ENCODE peak calls at places on chromosomes 1 and 21, in four cellular contexts. N is H7, Q is heart left ventricle, D is heart right ventricle. G is an unnamed sample.

GRCh38 chr1:231748744-231749143 is 122.2 kb downstream of the DISC1 start:
- DNase-seq in N (no peak), Q (peak), D (no peak), G (no peak)

GRCh38 chr21:15241997-15242767 is 177.4 kb upstream of the NRIP1 start:
- DNase-seq in Q (no peak), D (no peak), N (peak), G (no peak)

GRCh38 chr1:114235956-114236355 is 82.3 kb upstream of the SYT6 start:
- DNase-seq in D (no peak), N (no peak), Q (peak), G (no peak)

GRCh38 chr1:24904731-24905354 is 25.2 kb downstream of the RUNX3 start:
- DNase-seq in D (no peak), Q (no peak), N (peak), G (no peak)

GRCh38 chr1:152466217-152466616 is 44.4 kb upstream of the LCE5A start:
- DNase-seq in D (no peak), N (no peak), Q (no peak), G (no peak)

GRCh38 chr1:179742717-179743678 is at the start of gene FAM163A:
- DNase-seq in D (peak), N (peak), Q (no peak), G (no peak)

GRCh38 chr1:206738370-206739366 is 31.9 kb upstream of the IL19 start:
- DNase-seq in Q (no peak), D (no peak), N (peak), G (no peak)

GRCh38 chr1:3240524-3241235 is 171.7 kb downstream of the PRDM16 start:
- DNase-seq in Q (no peak), D (no peak), N (peak), G (no peak)

GRCh38 chr1:86169625-86170024 is 13.1 kb upstream of the COL24A1 start:
- DNase-seq in Q (no peak), N (no peak), D (no peak), G (no peak)

GRCh38 chr1:245888809-245889208 is 618.3 kb downstream of the SMYD3 start:
- DNase-seq in D (no peak), N (peak), Q (no peak), G (no peak)

GRCh38 chr1:212040629-212041028 is 5.1 kb downstream of the DTL start:
- DNase-seq in N (no peak), Q (no peak), D (no peak), G (no peak)

GRCh38 chr1:240029418-240029817 is 62.3 kb upstream of the FMN2 start:
- DNase-seq in D (no peak), N (no peak), Q (no peak), G (no peak)

GRCh38 chr1:96533820-96534219 is 187.8 kb upstream of the PTBP2 start:
- DNase-seq in Q (no peak), N (no peak), D (no peak), G (no peak)

GRCh38 chr1:119782541-119783338 is 14.0 kb upstream of the HMGCS2 start:
- DNase-seq in D (no peak), Q (no peak), N (no peak), G (no peak)

GRCh38 chr1:236724049-236724448 is 37.8 kb downstream of the ACTN2 start:
- DNase-seq in D (no peak), Q (no peak), N (no peak), G (no peak)

GRCh38 chr1:216153130-216153529 is 270.1 kb downstream of the USH2A start:
- DNase-seq in D (no peak), N (no peak), Q (no peak), G (no peak)